ENCODE peak calls at places on chromosomes 12 and 14, in four cellular contexts. R is fibroblast of lung, Y is mammary epithelial cell, P is endothelial cell of umbilical vein. M is an unnamed sample. For H3K27me3, the result is how much of the 10 kb centered on the place peaks cover.

GRCh38 chr12:92396647-92397258 is 251.1 kb upstream of the BTG1 start:
- DNase-seq in Y (peak), P (no peak), R (peak), M (peak)

GRCh38 chr12:24510581-24511125 is 438.2 kb downstream of the BCAT1 start:
- DNase-seq in R (no peak), P (no peak), Y (no peak), M (no peak)

GRCh38 chr14:75519826-75520692 is 2.2 kb upstream of the BATF start:
- DNase-seq in R (peak), P (no peak), Y (no peak), M (peak)

GRCh38 chr12:20211537-20211936 is 156.8 kb upstream of the PDE3A start:
- DNase-seq in R (peak), Y (no peak), P (no peak), M (no peak)

GRCh38 chr12:93573552-93574223 is 1.2 kb downstream of the SOCS2 start:
- DNase-seq in Y (peak), R (peak), P (no peak), M (no peak)

GRCh38 chr14:87391066-87391465 is 601.9 kb downstream of the GALC start:
- DNase-seq in R (no peak), P (no peak), Y (no peak), M (no peak)

GRCh38 chr12:45130881-45131281 is 80.0 kb upstream of the DBX2 start:
- DNase-seq in Y (peak), P (peak), R (peak), M (peak)

GRCh38 chr14:55043528-55043927 is 7.9 kb upstream of the MAPK1IP1L start:
- DNase-seq in R (peak), P (no peak), Y (no peak), M (peak)

GRCh38 chr12:55060470-55060869 is 40.7 kb downstream of the NEUROD4 start:
- DNase-seq in Y (peak), R (no peak), P (no peak), M (no peak)

GRCh38 chr12:115504241-115504941 is 773.1 kb downstream of the MED13L start:
- DNase-seq in R (no peak), P (no peak), Y (no peak), M (no peak)

GRCh38 chr14:62118871-62119270 is 356.7 kb downstream of the SNAPC1 start:
- DNase-seq in R (no peak), P (no peak), Y (no peak), M (no peak)
- H3K27me3 ChIP-seq in R (under half), P (half or more), Y (under half), M (half or more)

GRCh38 chr12:31508436-31509150 is 82.3 kb downstream of the DENND5B start:
- DNase-seq in R (no peak), Y (no peak), P (no peak), M (no peak)
- H3K9ac ChIP-seq in R (no peak), Y (no peak), P (no peak), M (peak)

DNA sequence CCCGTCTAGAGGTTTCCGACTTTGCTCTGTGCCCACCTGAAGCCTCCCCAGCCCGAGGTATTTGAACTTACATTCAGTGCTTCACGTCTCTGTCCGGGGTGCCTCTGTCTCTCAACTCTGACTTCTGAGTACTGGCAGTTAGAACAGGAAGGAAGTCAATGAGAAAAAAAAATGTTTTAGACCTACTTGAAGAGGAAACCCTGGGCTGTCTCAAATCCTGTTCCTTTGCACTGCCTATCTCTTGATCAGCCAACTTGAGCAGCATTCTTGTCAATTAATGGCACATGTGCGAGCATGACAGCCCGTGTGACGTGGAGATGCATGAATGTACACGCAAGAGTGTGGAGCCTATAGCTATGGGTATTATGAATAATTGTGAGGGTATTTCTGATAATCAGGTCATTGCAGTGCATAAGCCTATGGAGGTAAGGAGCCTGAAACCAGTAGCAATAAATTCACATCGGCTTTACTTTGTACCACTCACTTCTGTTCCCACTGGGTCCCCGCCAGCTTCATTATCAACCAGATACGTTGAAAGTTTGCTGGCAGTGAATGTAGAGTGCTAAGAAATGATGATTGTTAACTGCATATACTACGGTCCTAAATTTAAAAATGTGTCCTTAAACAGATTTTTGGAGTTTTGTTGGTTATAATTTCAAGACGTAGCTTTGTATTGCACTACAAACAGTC is at the start of gene ARHGDIB:
- DNase-seq in P (peak), Y (no peak), R (no peak), M (no peak)
- H3K4me3 ChIP-seq in P (peak), Y (peak), R (peak), M (peak)

GRCh38 chr12:53738834-53739284 is 11.6 kb upstream of the CALCOCO1 start:
- DNase-seq in R (no peak), Y (no peak), P (no peak), M (no peak)

GRCh38 chr12:53737951-53738833 is 10.9 kb upstream of the CALCOCO1 start:
- DNase-seq in Y (no peak), P (no peak), R (no peak), M (no peak)

GRCh38 chr12:53736602-53737493 is 9.6 kb upstream of the CALCOCO1 start:
- DNase-seq in P (no peak), Y (no peak), R (no peak), M (no peak)

GRCh38 chr12:53735556-53735955 is 8.3 kb upstream of the CALCOCO1 start:
- DNase-seq in R (no peak), Y (no peak), P (no peak), M (no peak)

GRCh38 chr12:53737494-53737808 is 10.2 kb upstream of the CALCOCO1 start:
- DNase-seq in R (no peak), P (no peak), Y (no peak), M (no peak)
- H3K27me3 ChIP-seq in R (half or more), P (half or more), Y (under half), M (under half)

GRCh38 chr14:50647282-50647681 is 20.8 kb downstream of the SAV1 start:
- DNase-seq in Y (no peak), P (no peak), R (no peak), M (no peak)
- H3K9ac ChIP-seq in Y (no peak), P (no peak), R (no peak), M (no peak)

M was measured in adipocyte.